ENCODE peak calls at places on chromosomes 5 and 9, in ten cellular contexts. Q is bronchial epithelial cell; W is naive thymus-derived CD8-positive, alpha-beta T cell; L is GM12865; Z is cardiac septum; K is stimulated activated naive B cell treated with anti-CD40 and anti-IgM and Interleukin-4, amounts not matched to agents 10 μg/mL and 1 μg/mL and 100 μg/mL, for 72 hours; S is GM13976; O is NCI-H510A; D is aorta; P is stimulated activated CD4-positive, alpha-beta T cell treated with anti-CD3 and anti-CD28 coated beads, Interleukin-2, amount 100 ng/mL, for 24 hours. Y is an unnamed sample.

GRCh38 chr9:125142560-125143376 is 560 bp downstream of the SCAI start:
- DNase-seq in W (no peak), D (no peak), O (no peak), Q (no peak), L (peak; percentile 29), K (no peak), Z (no peak), P (no peak), S (no peak), Y (peak; percentile 7)

GRCh38 chr9:11933926-11934325 is 759.3 kb upstream of the TYRP1 start:
- DNase-seq in Z (no peak), W (no peak), P (no peak), L (no peak), S (no peak), D (no peak), O (no peak), K (no peak), Q (peak; percentile 83), Y (no peak)

GRCh38 chr9:136103651-136104487 is 8.8 kb upstream of the NACC2 start:
- DNase-seq in Z (no peak), K (no peak), Q (no peak), S (no peak), D (no peak), O (peak; percentile 93), L (no peak), P (no peak), W (no peak), Y (peak; percentile 80)

GRCh38 chr5:37786416-37786815 is 53.4 kb downstream of the GDNF start:
- DNase-seq in S (no peak), W (no peak), K (no peak), Q (no peak), Z (no peak), P (no peak), O (no peak), L (no peak), D (no peak), Y (no peak)

GRCh38 chr5:15002791-15003190 is 131.2 kb upstream of the ANKH start:
- DNase-seq in P (no peak), S (no peak), W (no peak), L (no peak), K (no peak), Q (no peak), Z (no peak), O (no peak), D (no peak), Y (no peak)

GRCh38 chr5:43353668-43354067 is 40.5 kb upstream of the HMGCS1 start:
- DNase-seq in Z (no peak), S (no peak), L (no peak), W (no peak), Q (peak; percentile 38), P (no peak), O (no peak), D (no peak), K (no peak), Y (no peak)

GRCh38 chr9:130599625-130600024 is 20.2 kb downstream of the FUBP3 start:
- DNase-seq in L (no peak), W (no peak), Z (no peak), S (no peak), Q (no peak), O (no peak), P (no peak), K (no peak), D (no peak), Y (no peak)

GRCh38 chr5:74946471-74946870 is 80.3 kb upstream of the FAM169A start:
- DNase-seq in Z (no peak), S (no peak), K (no peak), P (no peak), Q (no peak), O (no peak), D (no peak), W (no peak), L (no peak), Y (no peak)

GRCh38 chr5:161446655-161447054 is 99.9 kb downstream of the GABRB2 start:
- DNase-seq in W (no peak), K (no peak), Z (no peak), L (no peak), Q (no peak), O (no peak), P (no peak), D (no peak), S (no peak), Y (no peak)

GRCh38 chr5:93022770-93023169 is 558.2 kb downstream of the NR2F1-AS1 start:
- DNase-seq in P (no peak), D (no peak), Q (peak; percentile 1), K (no peak), S (no peak), W (no peak), O (no peak), L (no peak), Z (no peak), Y (no peak)

GRCh38 chr9:14318934-14319513 is 5.1 kb upstream of the NFIB start:
- DNase-seq in D (no peak), S (no peak), Q (no peak), P (no peak), O (no peak), K (no peak), L (no peak), W (no peak), Z (no peak), Y (peak; percentile 50)

GRCh38 chr9:2729721-2730120 is 12.4 kb downstream of the KCNV2 start:
- DNase-seq in Z (no peak), K (no peak), Q (no peak), O (no peak), S (no peak), W (no peak), D (no peak), P (no peak), L (no peak), Y (no peak)

GRCh38 chr5:80346055-80346454 is 26.3 kb downstream of the SPZ1 start:
- DNase-seq in P (peak; percentile 34), S (peak; percentile 54), W (peak; percentile 30), O (no peak), Q (peak; percentile 35), D (no peak), Z (no peak), K (no peak), L (peak; percentile 51), Y (peak; percentile 25)

GRCh38 chr5:37858250-37858649 is 18.4 kb upstream of the GDNF start:
- DNase-seq in P (no peak), S (no peak), L (no peak), D (no peak), Q (no peak), W (no peak), Z (no peak), K (no peak), O (no peak), Y (no peak)

GRCh38 chr5:57450991-57451876 is 31.4 kb downstream of the ACTBL2 start:
- DNase-seq in S (no peak), L (no peak), Z (no peak), D (no peak), O (no peak), P (no peak), W (no peak), Q (peak; percentile 27), K (no peak), Y (peak; percentile 61)

GRCh38 chr5:133121080-133121479 is 69.3 kb downstream of the HSPA4 start:
- DNase-seq in Z (no peak), K (no peak), P (no peak), S (no peak), L (no peak), D (no peak), W (no peak), O (no peak), Q (peak; percentile 21), Y (no peak)

GRCh38 chr9:134349941-134350340 is 23.7 kb downstream of the RXRA start:
- DNase-seq in Z (no peak), S (no peak), W (no peak), P (no peak), D (no peak), O (no peak), L (no peak), Q (no peak), K (no peak), Y (no peak)

GRCh38 chr5:40689442-40689841 is 9.7 kb downstream of the PTGER4 start:
- DNase-seq in S (peak; percentile 36), O (no peak), L (peak; percentile 39), P (no peak), K (no peak), Q (peak; percentile 98), Z (no peak), W (no peak), D (no peak), Y (no peak)

GRCh38 chr9:35395076-35395675 is 94.7 kb upstream of the RUSC2 start:
- DNase-seq in W (no peak), L (no peak), Q (no peak), P (no peak), Z (no peak), D (no peak), O (no peak), S (no peak), K (no peak), Y (no peak)

GRCh38 chr9:30967484-30967883 is 1417.0 kb upstream of the ACO1 start:
- DNase-seq in S (no peak), L (no peak), Q (peak; percentile 26), O (no peak), W (no peak), D (no peak), P (no peak), K (no peak), Z (no peak), Y (peak; percentile 0)

GRCh38 chr5:29498412-29498811 is 1695.1 kb upstream of the CDH6 start:
- DNase-seq in O (no peak), Q (no peak), P (no peak), L (no peak), D (peak; percentile 59), K (no peak), Z (no peak), W (no peak), S (no peak), Y (no peak)

GRCh38 chr5:5902665-5903064 is 475.7 kb downstream of the MED10 start:
- DNase-seq in K (no peak), S (no peak), D (no peak), Q (no peak), O (no peak), L (no peak), Z (no peak), P (no peak), W (no peak), Y (no peak)

GRCh38 chr5:167064199-167064811 is 1227.1 kb upstream of the WWC1 start:
- DNase-seq in O (no peak), S (no peak), D (no peak), K (no peak), L (no peak), Z (no peak), Q (no peak), P (no peak), W (no peak), Y (no peak)

GRCh38 chr9:35792826-35793225 is 1.4 kb downstream of the NPR2 start:
- DNase-seq in L (no peak), D (no peak), O (no peak), P (no peak), Q (no peak), K (no peak), Z (no peak), S (no peak), W (no peak), Y (no peak)

Y was measured in NCI-H345.